ENCODE peak calls at places on chromosomes 11 and 22, in ten cellular contexts. B is GM06990, D is cardiac muscle cell, H is AG10803, N is sigmoid colon, V is AG09309, C is A549, E is IMR-90, S is suprapubic skin, K is tibial artery. F is an unnamed sample.

GRCh38 chr22:28111501-28111900 is 192.4 kb upstream of the PITPNB start:
- DNase-seq in B (no peak), D (no peak), H (peak), N (no peak), V (peak), C (no peak), E (no peak), S (no peak), K (no peak), F (no peak)

GRCh38 chr22:30829901-30830550 is 135.4 kb downstream of the OSBP2 start:
- DNase-seq in B (no peak), D (no peak), H (peak), N (no peak), V (peak), C (peak), E (peak), S (no peak), K (no peak), F (no peak)

GRCh38 chr22:29219881-29220670 is 14.4 kb downstream of the EMID1 start:
- DNase-seq in B (no peak), D (no peak), H (no peak), N (peak), V (no peak), C (no peak), E (no peak), S (peak), K (no peak), F (no peak)

GRCh38 chr11:17774232-17775034 is 39.9 kb downstream of the KCNC1 start:
- DNase-seq in B (no peak), D (no peak), H (no peak), N (peak), V (no peak), C (no peak), E (no peak), S (peak), K (peak), F (no peak)

GRCh38 chr22:44412136-44412731 is 85.8 kb downstream of the RTL6 start:
- DNase-seq in B (no peak), D (no peak), H (no peak), N (peak), V (no peak), C (no peak), E (no peak), S (peak), K (peak), F (no peak)

GRCh38 chr11:65428578-65429068 is 6.0 kb downstream of the NEAT1 start:
- DNase-seq in B (peak), D (no peak), H (no peak), N (peak), V (no peak), C (no peak), E (no peak), S (peak), K (peak), F (no peak)

GRCh38 chr11:5197538-5197937 is 2.9 kb downstream of the OR51V1 start:
- DNase-seq in B (no peak), D (no peak), H (peak), N (no peak), V (no peak), C (no peak), E (peak), S (no peak), K (no peak), F (no peak)

GRCh38 chr11:69912911-69913451 is 93.8 kb upstream of the FGF3 start:
- DNase-seq in B (no peak), D (no peak), H (no peak), N (peak), V (no peak), C (peak), E (peak), S (peak), K (peak), F (no peak)

GRCh38 chr22:39589880-39590279 is 19.3 kb downstream of the CACNA1I start:
- DNase-seq in B (no peak), D (no peak), H (no peak), N (no peak), V (no peak), C (no peak), E (no peak), S (no peak), K (no peak), F (no peak)

GRCh38 chr11:74169736-74170458 is 905 bp downstream of the C2CD3 start:
- DNase-seq in B (no peak), D (no peak), H (no peak), N (no peak), V (no peak), C (no peak), E (no peak), S (no peak), K (no peak), F (no peak)

GRCh38 chr11:128595775-128596174 is 8.4 kb upstream of the ETS1 start:
- DNase-seq in B (no peak), D (no peak), H (no peak), N (no peak), V (no peak), C (no peak), E (no peak), S (no peak), K (no peak), F (no peak)

GRCh38 chr11:1101318-1102089 is 26.8 kb downstream of the MUC2 start:
- DNase-seq in B (no peak), D (no peak), H (no peak), N (no peak), V (no peak), C (no peak), E (no peak), S (no peak), K (no peak), F (no peak)

GRCh38 chr11:26017322-26017860 is 314.5 kb upstream of the ANO3 start:
- DNase-seq in B (no peak), D (no peak), H (no peak), N (no peak), V (no peak), C (no peak), E (no peak), S (no peak), K (no peak), F (no peak)

GRCh38 chr11:31817054-31817620 is 6.0 kb upstream of the PAX6 start:
- DNase-seq in B (no peak), D (no peak), H (no peak), N (peak), V (no peak), C (no peak), E (no peak), S (no peak), K (no peak), F (no peak)

GRCh38 chr11:106021181-106021966 is 666 bp downstream of the MSANTD4 start:
- DNase-seq in B (no peak), D (no peak), H (peak), N (no peak), V (peak), C (no peak), E (peak), S (no peak), K (no peak), F (no peak)

GRCh38 chr11:115078461-115079438 is 400.4 kb downstream of the NXPE2 start:
- DNase-seq in B (no peak), D (no peak), H (no peak), N (no peak), V (no peak), C (no peak), E (no peak), S (no peak), K (no peak), F (no peak)

GRCh38 chr22:26362471-26362870 is 66.6 kb upstream of the ASPHD2 start:
- DNase-seq in B (no peak), D (no peak), H (peak), N (no peak), V (no peak), C (no peak), E (peak), S (no peak), K (no peak), F (no peak)

GRCh38 chr22:45008853-45009751 is 703 bp downstream of the PHF21B start:
- DNase-seq in B (peak), D (peak), H (no peak), N (no peak), V (no peak), C (peak), E (no peak), S (no peak), K (no peak), F (no peak)

GRCh38 chr22:37601540-37602442 is 6.8 kb upstream of the GGA1 start:
- DNase-seq in B (no peak), D (peak), H (peak), N (no peak), V (peak), C (peak), E (peak), S (no peak), K (no peak), F (peak)

GRCh38 chr11:9565822-9566560 is 7.5 kb upstream of the WEE1 start:
- DNase-seq in B (peak), D (peak), H (peak), N (peak), V (peak), C (peak), E (peak), S (no peak), K (peak), F (peak)

GRCh38 chr22:21078916-21079315 is 33.2 kb downstream of the LRRC74B start:
- DNase-seq in B (no peak), D (no peak), H (no peak), N (no peak), V (no peak), C (no peak), E (no peak), S (no peak), K (no peak), F (no peak)

GRCh38 chr11:86999859-87000753 is 37.6 kb upstream of the TMEM135 start:
- DNase-seq in B (no peak), D (peak), H (no peak), N (no peak), V (no peak), C (peak), E (peak), S (no peak), K (no peak), F (no peak)

GRCh38 chr11:120819003-120819402 is 204.9 kb upstream of the TBCEL start:
- DNase-seq in B (no peak), D (no peak), H (no peak), N (no peak), V (no peak), C (no peak), E (no peak), S (no peak), K (no peak), F (no peak)

GRCh38 chr11:114243461-114244372 is 52.5 kb upstream of the NNMT start:
- DNase-seq in B (no peak), D (no peak), H (no peak), N (peak), V (no peak), C (no peak), E (no peak), S (peak), K (no peak), F (no peak)

GRCh38 chr11:64341851-64342791 is 2.1 kb downstream of the CCDC88B start:
- DNase-seq in B (peak), D (peak), H (peak), N (peak), V (no peak), C (peak), E (peak), S (peak), K (peak), F (no peak)

GRCh38 chr11:3810951-3811350 is 2.6 kb downstream of the PGAP2 start:
- DNase-seq in B (no peak), D (no peak), H (no peak), N (no peak), V (no peak), C (no peak), E (peak), S (no peak), K (no peak), F (no peak)

GRCh38 chr22:43385770-43386641 is 25.8 kb upstream of the MPPED1 start:
- DNase-seq in B (peak), D (peak), H (peak), N (peak), V (no peak), C (peak), E (peak), S (no peak), K (peak), F (no peak)

GRCh38 chr22:42178910-42179495 is 48.4 kb upstream of the CYP2D6 start:
- DNase-seq in B (no peak), D (no peak), H (no peak), N (no peak), V (no peak), C (no peak), E (no peak), S (no peak), K (no peak), F (no peak)

GRCh38 chr22:27685515-27685914 is 116.0 kb downstream of the MN1 start:
- DNase-seq in B (no peak), D (no peak), H (no peak), N (no peak), V (no peak), C (no peak), E (no peak), S (no peak), K (no peak), F (no peak)

GRCh38 chr11:74636633-74637184 is 44.3 kb downstream of the POLD3 start:
- DNase-seq in B (no peak), D (no peak), H (peak), N (no peak), V (peak), C (peak), E (peak), S (no peak), K (no peak), F (peak)

GRCh38 chr11:34204396-34205279 is 99.2 kb downstream of the NAT10 start:
- DNase-seq in B (no peak), D (no peak), H (no peak), N (no peak), V (no peak), C (peak), E (peak), S (no peak), K (no peak), F (peak)

GRCh38 chr11:3149852-3150188 is 15.3 kb downstream of the OSBPL5 start:
- DNase-seq in B (no peak), D (no peak), H (no peak), N (no peak), V (no peak), C (no peak), E (no peak), S (no peak), K (no peak), F (no peak)

GRCh38 chr11:11265994-11266606 is 87.0 kb downstream of the CSNK2A3 start:
- DNase-seq in B (peak), D (peak), H (no peak), N (no peak), V (no peak), C (peak), E (peak), S (no peak), K (no peak), F (no peak)

GRCh38 chr11:95968585-95968984 is 44.7 kb upstream of the MTMR2 start:
- DNase-seq in B (no peak), D (no peak), H (no peak), N (no peak), V (no peak), C (no peak), E (peak), S (no peak), K (no peak), F (no peak)

GRCh38 chr11:68311155-68312116 is 955 bp upstream of the LRP5 start:
- DNase-seq in B (no peak), D (no peak), H (no peak), N (no peak), V (no peak), C (no peak), E (no peak), S (no peak), K (no peak), F (no peak)

GRCh38 chr11:83070878-83071640 is 638 bp downstream of the RAB30 start:
- DNase-seq in B (no peak), D (peak), H (peak), N (peak), V (no peak), C (no peak), E (peak), S (peak), K (peak), F (no peak)

GRCh38 chr11:114315749-114316368 is 19.7 kb downstream of the NNMT start:
- DNase-seq in B (no peak), D (no peak), H (no peak), N (no peak), V (no peak), C (peak), E (no peak), S (no peak), K (no peak), F (no peak)

GRCh38 chr11:122440783-122441701 is 214.5 kb upstream of the UBASH3B start:
- DNase-seq in B (no peak), D (peak), H (peak), N (peak), V (no peak), C (peak), E (no peak), S (peak), K (peak), F (no peak)

GRCh38 chr11:36253238-36253637 is 36.0 kb downstream of the COMMD9 start:
- DNase-seq in B (no peak), D (no peak), H (peak), N (no peak), V (no peak), C (no peak), E (no peak), S (no peak), K (no peak), F (no peak)

DNA sequence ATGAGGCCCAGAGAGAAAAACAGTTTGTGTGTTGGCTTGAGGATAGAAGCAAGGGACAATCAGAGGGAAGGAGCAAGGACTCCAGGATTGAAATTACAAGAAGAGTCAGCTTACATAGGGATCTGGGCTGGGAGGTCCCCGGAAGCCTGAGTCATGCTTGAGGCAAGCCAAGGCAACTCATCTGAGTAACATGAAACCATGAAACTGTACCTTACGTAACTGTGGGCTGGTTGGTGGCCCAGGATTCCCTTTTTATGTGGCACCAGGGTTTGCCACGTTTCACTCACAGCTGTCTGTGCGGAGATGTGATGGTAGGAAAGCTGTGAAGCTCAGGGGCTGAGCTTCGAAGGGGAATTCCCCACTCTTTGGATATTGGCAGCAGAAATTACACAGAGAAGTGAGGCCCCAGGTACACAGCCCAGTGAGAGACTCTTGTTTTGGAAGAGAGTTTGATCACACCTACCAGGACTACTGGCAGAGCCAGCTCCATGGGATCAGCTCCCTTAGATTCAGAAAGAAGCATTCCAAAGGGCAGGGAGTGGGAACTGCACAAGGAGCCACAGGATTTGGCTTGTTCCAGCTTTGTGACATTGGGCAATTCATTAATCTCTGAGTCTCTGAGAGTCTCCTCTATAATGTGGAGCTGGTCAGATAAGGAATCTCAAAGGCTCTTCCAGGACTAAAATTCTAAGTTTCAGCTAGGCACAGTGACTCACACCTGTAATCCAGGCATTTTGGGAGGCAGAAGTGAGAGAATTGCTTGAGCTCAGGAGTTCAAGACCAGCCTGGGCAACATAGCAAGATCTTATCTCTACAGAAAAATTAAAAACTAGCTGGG is 7.8 kb downstream of the SLC5A1 start:
- DNase-seq in B (peak), D (no peak), H (peak), N (no peak), V (peak), C (peak), E (peak), S (peak), K (no peak), F (peak)
- TF ChIP-seq CTCF in B (no peak), D (no peak), H (no peak), N (no peak), V (no peak), C (no peak), E (no peak), S (no peak), K (no peak), F (no peak)

DNA sequence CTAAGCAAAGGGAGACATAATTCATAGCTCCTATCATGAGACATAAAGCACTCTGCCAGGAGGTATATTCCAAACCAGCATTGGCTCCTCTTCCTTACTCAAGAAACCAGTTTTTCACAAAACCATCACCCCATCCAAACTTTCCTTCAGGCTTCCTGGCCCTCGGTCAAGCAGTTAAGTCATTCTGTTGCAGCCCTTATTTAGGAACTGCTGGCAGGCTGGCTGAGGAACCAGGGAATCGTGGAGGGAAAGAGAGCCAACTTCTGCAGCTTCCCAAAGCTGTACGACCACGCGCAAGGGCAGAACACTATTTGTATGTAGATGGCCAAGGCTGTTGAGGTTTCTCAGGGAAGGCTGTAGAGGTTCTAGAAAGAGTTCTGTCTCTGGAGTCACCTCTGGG is 669 bp downstream of the IFT46 start:
- DNase-seq in B (no peak), D (no peak), H (peak), N (no peak), V (no peak), C (no peak), E (no peak), S (no peak), K (peak), F (no peak)
- H3K4me3 ChIP-seq in B (no peak), D (peak), H (peak), N (peak), V (peak), C (peak), E (no peak), S (peak), K (peak), F (peak)

DNA sequence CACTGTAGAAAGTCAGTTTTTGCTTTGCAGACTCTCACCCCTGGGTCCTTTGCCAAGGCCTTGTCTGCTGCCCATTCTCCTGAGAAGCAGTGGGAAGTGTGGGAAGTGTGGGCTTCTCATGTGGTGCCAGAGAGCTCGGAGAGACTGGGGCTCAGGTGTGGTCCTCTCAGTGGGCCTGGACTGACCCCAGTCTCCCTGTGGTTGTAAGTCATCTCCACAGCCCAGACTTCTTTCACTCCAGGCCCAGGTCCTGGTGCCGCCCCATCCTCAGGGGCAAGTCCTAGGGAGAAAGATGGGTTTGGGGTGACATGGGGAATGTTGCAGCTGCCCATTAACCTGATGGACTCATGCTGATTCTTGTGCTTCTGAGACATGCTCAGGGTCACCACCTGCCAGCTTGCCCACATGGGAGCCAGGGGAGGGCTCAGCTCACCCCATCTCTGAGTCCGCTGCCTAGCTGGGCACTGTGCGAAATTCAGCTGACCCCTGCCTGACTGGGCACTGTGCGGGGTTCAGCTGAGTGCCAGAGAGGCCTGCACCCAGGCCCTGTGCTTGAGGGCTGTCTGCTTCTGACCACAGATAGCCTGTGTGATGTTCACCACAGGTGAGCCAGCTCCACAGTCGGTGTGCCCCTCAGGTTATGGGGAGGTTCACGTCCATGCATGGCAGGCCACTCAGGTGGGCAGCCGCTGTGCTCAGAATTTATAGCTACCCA is 84.7 kb upstream of the SUSD2 start:
- DNase-seq in B (no peak), D (no peak), H (no peak), N (peak), V (no peak), C (no peak), E (no peak), S (peak), K (peak), F (no peak)
- TF ChIP-seq CTCF in B (no peak), D (no peak), H (no peak), N (no peak), V (no peak), C (no peak), E (no peak), S (no peak), K (no peak), F (no peak)

GRCh38 chr11:57424802-57425564 is 1.9 kb downstream of the SLC43A3 start:
- DNase-seq in B (peak), D (no peak), H (peak), N (peak), V (peak), C (no peak), E (peak), S (peak), K (peak), F (peak)
- H3K4me3 ChIP-seq in B (peak), D (no peak), H (no peak), N (no peak), V (no peak), C (no peak), E (no peak), S (peak), K (peak), F (no peak)

GRCh38 chr22:46214149-46214548 is 35.9 kb downstream of the CDPF1 start:
- DNase-seq in B (no peak), D (no peak), H (no peak), N (no peak), V (no peak), C (no peak), E (no peak), S (no peak), K (peak), F (no peak)
- TF ChIP-seq CTCF in B (no peak), D (no peak), H (no peak), N (no peak), V (no peak), C (no peak), E (no peak), S (no peak), K (no peak), F (no peak)